ENCODE peak calls at places on chromosomes 16 and 17, in four cellular contexts. T is HEK293T, P is HepG2, I is K562. X is an unnamed sample.

GRCh38 chr17:81711814-81712467 is at the start of gene SLC25A10:
- DNase-seq in T (peak), I (peak), P (peak), X (peak)

GRCh38 chr17:40112191-40112590 is 9.6 kb upstream of the MSL1 start:
- DNase-seq in P (no peak), I (no peak), T (no peak), X (no peak)

GRCh38 chr17:52027081-52027480 is 131.4 kb downstream of the CA10 start:
- DNase-seq in T (no peak), I (no peak), P (no peak), X (peak)

GRCh38 chr17:2416010-2416734 is 15.3 kb upstream of the MNT start:
- DNase-seq in T (peak), P (peak), I (peak), X (peak)

GRCh38 chr17:265726-266125 is 84.3 kb upstream of the DOC2B start:
- DNase-seq in T (no peak), I (no peak), P (no peak), X (no peak)

GRCh38 chr17:81221842-81222619 is 734 bp downstream of the CEP131 start:
- DNase-seq in T (no peak), P (no peak), I (no peak), X (no peak)

GRCh38 chr17:58303981-58304734 is 23.4 kb upstream of the MPO start:
- DNase-seq in T (peak), P (peak), I (peak), X (peak)

GRCh38 chr17:33024688-33025486 is 33.2 kb downstream of the SPACA3 start:
- DNase-seq in T (no peak), P (no peak), I (no peak), X (no peak)

GRCh38 chr16:49921791-49922456 is 66.0 kb upstream of the ZNF423 start:
- DNase-seq in P (peak), I (peak), T (peak), X (peak)

GRCh38 chr16:58027341-58028167 is 2.0 kb downstream of the MMP15 start:
- DNase-seq in T (peak), I (peak), P (peak), X (peak)

GRCh38 chr16:68257906-68258800 is 6.2 kb upstream of the SLC7A6 start:
- DNase-seq in T (no peak), I (no peak), P (peak), X (no peak)

GRCh38 chr17:40699359-40699758 is 4.2 kb downstream of the KRT24 start:
- DNase-seq in I (no peak), P (no peak), T (no peak), X (no peak)

GRCh38 chr16:72836181-72836580 is 211.7 kb downstream of the ZFHX3 start:
- DNase-seq in I (no peak), T (no peak), P (no peak), X (no peak)

GRCh38 chr17:14547016-14547415 is 246.1 kb downstream of the HS3ST3B1 start:
- DNase-seq in I (no peak), T (no peak), P (no peak), X (no peak)

GRCh38 chr16:69851491-69852240 is 89.5 kb downstream of the WWP2 start:
- DNase-seq in I (no peak), T (no peak), P (no peak), X (no peak)

GRCh38 chr16:72938426-72939164 is 109.3 kb downstream of the ZFHX3 start:
- DNase-seq in P (no peak), I (no peak), T (no peak), X (no peak)

GRCh38 chr16:8528471-8528870 is 61.8 kb downstream of the TMEM114 start:
- DNase-seq in T (no peak), I (no peak), P (no peak), X (no peak)

GRCh38 chr17:54096216-54096615 is 273.5 kb downstream of the KIF2B start:
- DNase-seq in T (no peak), P (no peak), I (no peak), X (no peak)

GRCh38 chr17:63495471-63495870 is 18.6 kb downstream of the ACE start:
- DNase-seq in P (no peak), T (no peak), I (no peak), X (no peak)

GRCh38 chr17:12107905-12108304 is 87.2 kb downstream of the MAP2K4 start:
- DNase-seq in P (no peak), I (no peak), T (no peak), X (no peak)

GRCh38 chr17:64491995-64492394 is 4.9 kb downstream of the POLG2 start:
- DNase-seq in T (no peak), I (no peak), P (no peak), X (no peak)

GRCh38 chr16:72066747-72067146 is 3.7 kb downstream of the HPR start:
- DNase-seq in T (peak), P (peak), I (peak), X (no peak)

GRCh38 chr17:3754458-3755334 is 31.0 kb downstream of the HASPIN start:
- DNase-seq in P (no peak), I (peak), T (peak), X (peak)

GRCh38 chr17:8798176-8799000 is 777 bp downstream of the MFSD6L start:
- DNase-seq in I (no peak), P (no peak), T (no peak), X (no peak)

GRCh38 chr17:8800656-8801055 is 1.5 kb upstream of the MFSD6L start:
- DNase-seq in P (no peak), I (no peak), T (no peak), X (no peak)

GRCh38 chr17:8799851-8800212 is 667 bp upstream of the MFSD6L start:
- DNase-seq in I (no peak), P (no peak), T (no peak), X (no peak)

GRCh38 chr17:8797621-8798175 is 1.5 kb downstream of the MFSD6L start:
- DNase-seq in I (no peak), P (no peak), T (no peak), X (no peak)

DNA sequence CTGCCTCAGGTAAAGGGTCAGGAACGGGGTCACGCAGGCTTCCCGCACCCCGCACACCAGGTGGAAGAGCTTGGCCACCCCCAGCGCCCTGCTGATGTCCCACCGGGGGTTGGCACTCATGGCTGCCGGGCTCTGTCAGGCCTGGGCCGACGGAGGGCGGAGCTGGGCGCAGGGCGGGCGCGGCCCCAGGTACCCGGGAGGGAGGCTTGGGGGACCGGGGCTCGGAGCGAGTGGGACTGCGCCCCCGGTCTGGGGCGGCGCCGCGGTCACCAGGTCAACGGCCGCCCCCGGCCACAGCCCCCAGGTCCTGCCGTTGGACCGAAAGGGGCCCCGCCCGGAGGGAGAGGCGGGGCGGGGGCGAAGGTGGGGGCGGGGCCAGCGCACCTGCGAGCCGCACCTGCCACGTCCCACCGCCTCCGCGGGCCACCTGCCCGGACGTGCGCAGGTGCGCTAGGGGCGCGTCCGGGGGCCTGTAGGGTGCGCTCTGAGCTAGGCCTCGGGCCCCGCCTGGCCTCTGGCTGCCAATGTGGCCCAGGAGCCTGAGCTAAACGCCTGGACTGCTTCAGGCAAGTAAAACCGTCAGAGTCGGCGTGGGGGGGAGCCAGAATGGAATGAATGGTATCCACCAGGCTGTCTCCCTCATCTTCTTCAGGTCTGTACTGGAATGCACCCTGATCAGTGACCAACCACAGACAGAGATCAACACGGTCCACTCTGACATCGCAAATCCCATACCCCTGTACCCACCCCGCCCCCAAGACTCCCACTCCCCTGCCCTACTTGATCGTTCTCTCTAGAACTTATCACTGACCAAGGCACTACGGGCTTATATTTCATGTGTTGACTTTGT is at the start of gene MFSD6L:
- DNase-seq in I (no peak), T (no peak), P (no peak), X (peak)
- TF ChIP-seq ELF4 in I (no peak), T (no peak), P (no peak), X (no peak)

GRCh38 chr16:54055864-54056263 is 230.7 kb downstream of the IRX3 start:
- DNase-seq in P (peak), T (no peak), I (no peak), X (no peak)
- TF ChIP-seq ELF4 in P (no peak), T (no peak), I (no peak), X (no peak)

GRCh38 chr16:81319221-81319912 is 4.6 kb downstream of the GAN start:
- DNase-seq in I (peak), T (no peak), P (no peak), X (no peak)
- TF ChIP-seq ELF4 in I (no peak), T (no peak), P (no peak), X (no peak)

GRCh38 chr16:11447272-11447671 is 102.0 kb downstream of the RMI2 start:
- DNase-seq in T (no peak), I (no peak), P (no peak), X (no peak)
- TF ChIP-seq ELF4 in T (no peak), I (no peak), P (no peak), X (no peak)

GRCh38 chr17:55347341-55347740 is 74.3 kb downstream of the MMD start:
- DNase-seq in I (no peak), T (no peak), P (no peak), X (no peak)

GRCh38 chr17:55345132-55345531 is 76.5 kb downstream of the MMD start:
- DNase-seq in P (no peak), T (no peak), I (no peak), X (no peak)

GRCh38 chr17:55351027-55351625 is 70.5 kb downstream of the MMD start:
- DNase-seq in P (no peak), I (no peak), T (no peak), X (no peak)

GRCh38 chr17:55346658-55347057 is 75.0 kb downstream of the MMD start:
- DNase-seq in I (no peak), P (no peak), T (no peak), X (no peak)

GRCh38 chr17:55348749-55349354 is 72.8 kb downstream of the MMD start:
- DNase-seq in P (peak), I (peak), T (peak), X (peak)
- TF ChIP-seq ELF4 in P (no peak), I (no peak), T (no peak), X (no peak)

GRCh38 chr17:75703591-75703990 is 17.7 kb upstream of the ITGB4 start:
- DNase-seq in P (no peak), T (no peak), I (no peak), X (no peak)

GRCh38 chr17:75697651-75698291 is 23.5 kb upstream of the ITGB4 start:
- DNase-seq in T (no peak), P (peak), I (no peak), X (no peak)

GRCh38 chr17:75698659-75699058 is 22.6 kb upstream of the ITGB4 start:
- DNase-seq in T (no peak), P (no peak), I (no peak), X (no peak)

GRCh38 chr17:75703191-75703590 is 18.1 kb upstream of the ITGB4 start:
- DNase-seq in I (no peak), P (no peak), T (no peak), X (no peak)

DNA sequence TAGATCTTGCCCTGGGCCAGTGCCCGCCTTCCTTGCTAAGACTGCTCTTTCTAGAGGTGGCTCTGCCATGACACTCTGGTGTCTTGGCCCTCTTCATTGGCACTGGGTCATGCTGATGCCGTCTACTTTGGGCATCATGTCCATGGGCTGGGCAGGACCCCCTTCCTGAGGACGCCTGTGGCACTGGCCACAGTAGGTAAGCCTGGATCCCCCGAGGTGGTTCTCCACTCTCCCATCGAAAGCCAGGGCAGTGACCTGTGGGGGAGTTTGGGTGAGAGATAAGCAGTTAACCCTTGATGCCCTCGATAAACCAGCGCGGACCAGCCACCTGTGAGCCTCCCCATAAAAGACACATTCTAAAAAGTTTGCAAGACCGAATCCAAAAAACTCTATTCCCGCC is 20.0 kb upstream of the ITGB4 start:
- DNase-seq in T (no peak), I (no peak), P (no peak), X (no peak)
- TF ChIP-seq ELF4 in T (no peak), I (no peak), P (no peak), X (no peak)

GRCh38 chr16:56101480-56101879 is 89.8 kb upstream of the GNAO1 start:
- DNase-seq in T (no peak), I (no peak), P (no peak), X (no peak)
- TF ChIP-seq ELF4 in T (no peak), I (no peak), P (no peak), X (no peak)

GRCh38 chr17:7897090-7897489 is 8.5 kb downstream of the CHD3 start:
- DNase-seq in P (no peak), T (no peak), I (no peak), X (no peak)
- TF ChIP-seq ELF4 in P (no peak), T (no peak), I (no peak), X (no peak)